ENCODE peak calls at places on chromosome 5, in eight cellular contexts. N, W, T, U, X, F, Y and R are unnamed samples.
A peak's percentile ranks its signal among the peaks of the same experiment; 100 is the strongest.

GRCh38 chr5:80186634-80187033 is 69.2 kb downstream of the SERINC5 start:
- DNase-seq in N (no peak), W (no peak), T (no peak), U (no peak), X (no peak), F (no peak), Y (no peak), R (no peak)

GRCh38 chr5:76280494-76280893 is 122.6 kb upstream of the IQGAP2 start:
- DNase-seq in N (no peak), W (no peak), T (no peak), U (no peak), X (no peak), F (no peak), Y (no peak), R (no peak)

GRCh38 chr5:173665326-173665725 is 48.9 kb upstream of the BOD1 start:
- DNase-seq in N (no peak), W (no peak), T (no peak), U (no peak), X (no peak), F (no peak), Y (no peak), R (no peak)

GRCh38 chr5:139377226-139377625 is 5.9 kb downstream of the SLC23A1 start:
- DNase-seq in N (no peak), W (no peak), T (no peak), U (no peak), X (no peak), F (no peak), Y (no peak), R (no peak)

GRCh38 chr5:160197341-160198147 is 31.8 kb upstream of the FABP6 start:
- DNase-seq in N (no peak), W (no peak), T (no peak), U (peak; percentile 41), X (no peak), F (no peak), Y (no peak), R (no peak)

GRCh38 chr5:173888473-173889135 is 455 bp downstream of the CPEB4 start:
- DNase-seq in N (no peak), W (no peak), T (no peak), U (peak; percentile 41), X (peak; percentile 8), F (no peak), Y (no peak), R (no peak)

GRCh38 chr5:35939639-35940038 is 1.2 kb upstream of the CAPSL start:
- DNase-seq in N (no peak), W (no peak), T (no peak), U (no peak), X (no peak), F (no peak), Y (no peak), R (no peak)

GRCh38 chr5:106113922-106114321 is 1556.8 kb downstream of the EFNA5 start:
- DNase-seq in N (no peak), W (no peak), T (no peak), U (no peak), X (no peak), F (no peak), Y (no peak), R (no peak)

GRCh38 chr5:14671414-14671813 is 6.9 kb downstream of the OTULIN start:
- DNase-seq in N (no peak), W (no peak), T (no peak), U (no peak), X (no peak), F (no peak), Y (no peak), R (no peak)

GRCh38 chr5:32712463-32713395 is 1.6 kb downstream of the NPR3 start:
- DNase-seq in N (no peak), W (no peak), T (no peak), U (peak; percentile 61), X (no peak), F (no peak), Y (no peak), R (no peak)

GRCh38 chr5:103340717-103341397 is 82.3 kb downstream of the MACIR start:
- DNase-seq in N (no peak), W (no peak), T (no peak), U (no peak), X (no peak), F (no peak), Y (no peak), R (no peak)

GRCh38 chr5:144335561-144335960 is 164.9 kb downstream of the KCTD16 start:
- DNase-seq in N (no peak), W (no peak), T (no peak), U (no peak), X (peak; percentile 96), F (no peak), Y (no peak), R (peak; percentile 95)

GRCh38 chr5:5705010-5705409 is 282.5 kb downstream of the ICE1 start:
- DNase-seq in N (no peak), W (no peak), T (no peak), U (no peak), X (no peak), F (no peak), Y (no peak), R (no peak)